ENCODE peak calls at places on chromosome 19, in four cellular contexts. X is uterus; H is activated T-helper 1 cell treated with Interleukin-2 at 50 U/mL for 16 hours; D is effector memory CD4-positive, alpha-beta T cell. F is an unnamed sample.

GRCh38 chr19:18991050-18991449 is 42.3 kb downstream of the SUGP2 start:
- DNase-seq in X (no peak), H (no peak), D (no peak), F (no peak)

GRCh38 chr19:3479177-3479818 is 1.0 kb downstream of the SMIM24 start:
- DNase-seq in H (no peak), X (no peak), D (peak), F (no peak)

GRCh38 chr19:48489608-48490216 is 20.5 kb downstream of the CYTH2 start:
- DNase-seq in H (peak), X (peak), D (peak), F (peak)

GRCh38 chr19:31231181-31231580 is 118.1 kb downstream of the TSHZ3 start:
- DNase-seq in X (no peak), H (no peak), D (no peak), F (no peak)

GRCh38 chr19:7818806-7819205 is 11.2 kb upstream of the EVI5L start:
- DNase-seq in D (no peak), X (no peak), H (no peak), F (no peak)

GRCh38 chr19:6241056-6241455 is 38.7 kb downstream of the MLLT1 start:
- DNase-seq in X (no peak), D (no peak), H (no peak), F (no peak)

GRCh38 chr19:29849234-29849633 is 37.4 kb downstream of the CCNE1 start:
- DNase-seq in D (no peak), X (no peak), H (no peak), F (no peak)

GRCh38 chr19:6425732-6426686 is 1.4 kb upstream of the KHSRP start:
- DNase-seq in D (no peak), H (no peak), X (peak), F (no peak)

GRCh38 chr19:36060430-36060829 is 5.7 kb downstream of the WDR62 start:
- DNase-seq in D (no peak), H (no peak), X (peak), F (no peak)

GRCh38 chr19:3270908-3271307 is 46.4 kb downstream of the CELF5 start:
- DNase-seq in X (no peak), H (peak), D (no peak), F (no peak)

GRCh38 chr19:23904406-23904805 is 10.3 kb upstream of the ZNF726 start:
- DNase-seq in D (no peak), H (no peak), X (no peak), F (no peak)

GRCh38 chr19:17473041-17473440 is 2.7 kb downstream of the SLC27A1 start:
- DNase-seq in X (no peak), D (no peak), H (no peak), F (no peak)

GRCh38 chr19:29467824-29468401 is 57.9 kb upstream of the VSTM2B start:
- DNase-seq in X (no peak), H (no peak), D (no peak), F (no peak)

GRCh38 chr19:14433454-14434156 is 499 bp downstream of the PKN1 start:
- DNase-seq in D (peak), X (peak), H (no peak), F (peak)

GRCh38 chr19:58474997-58475713 is 997 bp upstream of the ZNF446 start:
- DNase-seq in H (no peak), D (no peak), X (no peak), F (no peak)

GRCh38 chr19:31574251-31574973 is 225.2 kb upstream of the TSHZ3 start:
- DNase-seq in X (no peak), D (no peak), H (no peak), F (no peak)

GRCh38 chr19:2949939-2950285 is 5.1 kb upstream of the ZNF77 start:
- DNase-seq in D (no peak), H (no peak), X (peak), F (no peak)

GRCh38 chr19:40974633-40975037 is 16.4 kb upstream of the CYP2B6 start:
- DNase-seq in X (peak), H (peak), D (peak), F (peak)

GRCh38 chr19:49058592-49058991 is 1.0 kb upstream of the CGB7 start:
- DNase-seq in X (no peak), H (no peak), D (no peak), F (no peak)

GRCh38 chr19:13881692-13882418 is 4.9 kb downstream of the NANOS3 start:
- DNase-seq in H (no peak), D (no peak), X (no peak), F (peak)

GRCh38 chr19:10603873-10604459 is 16.9 kb upstream of the AP1M2 start:
- DNase-seq in D (no peak), H (no peak), X (no peak), F (no peak)

GRCh38 chr19:9406798-9407352 is 28.5 kb downstream of the ZNF266 start:
- DNase-seq in H (no peak), X (peak), D (peak), F (peak)

GRCh38 chr19:5867201-5868136 is 2.9 kb downstream of the FUT5 start:
- DNase-seq in X (no peak), D (no peak), H (no peak), F (no peak)

GRCh38 chr19:10756791-10757190 is 38.9 kb downstream of the DNM2 start:
- DNase-seq in H (no peak), X (no peak), D (no peak), F (no peak)

GRCh38 chr19:46271488-46272197 is 25.2 kb upstream of the HIF3A start:
- DNase-seq in X (peak), H (no peak), D (no peak), F (no peak)

GRCh38 chr19:7992575-7992974 is 12.9 kb downstream of the ELAVL1 start:
- DNase-seq in H (no peak), X (no peak), D (no peak), F (no peak)

GRCh38 chr19:7746903-7747884 is at the start of gene CD209:
- DNase-seq in X (no peak), H (no peak), D (no peak), F (no peak)

GRCh38 chr19:58033741-58034475 is at the start of gene ZSCAN1:
- DNase-seq in D (no peak), X (peak), H (no peak), F (no peak)

GRCh38 chr19:34787059-34787824 is 14.2 kb upstream of the ZNF599 start:
- DNase-seq in X (no peak), H (no peak), D (no peak), F (no peak)